ENCODE peak calls at places on chromosome 20, in nine cellular contexts. J is spleen, M is tibial nerve, Q is ovary, B is heart left ventricle, T is A549, A is adrenal gland, C is sigmoid colon, Z is esophagus muscularis mucosa. N is an unnamed sample.

GRCh38 chr20:47857994-47858557 is 72.8 kb upstream of the SULF2 start:
- DNase-seq in J (no peak), M (peak; percentile 16), Q (no peak), B (peak; percentile 44), T (no peak), A (no peak), C (peak; percentile 85), Z (no peak), N (peak; percentile 37)

GRCh38 chr20:64058536-64058935 is 4.5 kb upstream of the TCEA2 start:
- DNase-seq in J (no peak), M (no peak), Q (no peak), B (no peak), T (no peak), A (no peak), C (no peak), Z (no peak), N (no peak)

GRCh38 chr20:47551240-47551639 is 49.6 kb downstream of the NCOA3 start:
- DNase-seq in J (no peak), M (no peak), Q (no peak), B (no peak), T (no peak), A (no peak), C (no peak), Z (no peak), N (no peak)

GRCh38 chr20:48784273-48784641 is 43.5 kb downstream of the PREX1 start:
- DNase-seq in J (no peak), M (no peak), Q (no peak), B (no peak), T (no peak), A (no peak), C (no peak), Z (no peak), N (no peak)

GRCh38 chr20:44810391-44811149 is at the start of gene RIMS4:
- DNase-seq in J (no peak), M (no peak), Q (peak; percentile 48), B (no peak), T (peak; percentile 33), A (peak; percentile 13), C (no peak), Z (no peak), N (no peak)

GRCh38 chr20:48653706-48654051 is 174.1 kb downstream of the PREX1 start:
- DNase-seq in J (no peak), M (no peak), Q (no peak), B (no peak), T (no peak), A (no peak), C (no peak), Z (no peak), N (no peak)

GRCh38 chr20:56690531-56691175 is 61.5 kb downstream of the TFAP2C start:
- DNase-seq in J (no peak), M (no peak), Q (no peak), B (no peak), T (no peak), A (no peak), C (no peak), Z (no peak), N (no peak)

GRCh38 chr20:25000268-25000801 is 7.8 kb upstream of the APMAP start:
- DNase-seq in J (peak; percentile 24), M (peak; percentile 65), Q (peak; percentile 71), B (peak; percentile 86), T (peak; percentile 24), A (peak; percentile 75), C (peak; percentile 91), Z (no peak), N (peak; percentile 97)

GRCh38 chr20:17226410-17227198 is at the start of gene PCSK2:
- DNase-seq in J (peak; percentile 51), M (no peak), Q (peak; percentile 89), B (peak; percentile 32), T (peak; percentile 11), A (peak; percentile 79), C (peak; percentile 63), Z (no peak), N (no peak)

GRCh38 chr20:2130062-2130591 is 28.5 kb downstream of the STK35 start:
- DNase-seq in J (peak; percentile 38), M (no peak), Q (no peak), B (no peak), T (no peak), A (no peak), C (no peak), Z (no peak), N (no peak)

GRCh38 chr20:57325632-57326356 is 3.8 kb upstream of the SPO11 start:
- DNase-seq in J (no peak), M (no peak), Q (no peak), B (no peak), T (no peak), A (no peak), C (no peak), Z (peak; percentile 62), N (no peak)

GRCh38 chr20:32203556-32204484 is 3.7 kb downstream of the PLAGL2 start:
- DNase-seq in J (no peak), M (no peak), Q (no peak), B (no peak), T (no peak), A (no peak), C (no peak), Z (no peak), N (peak; percentile 46)

GRCh38 chr20:62772994-62773858 is 23.0 kb upstream of the MRGBP start:
- DNase-seq in J (peak; percentile 52), M (no peak), Q (no peak), B (peak; percentile 16), T (no peak), A (peak; percentile 73), C (no peak), Z (no peak), N (no peak)

GRCh38 chr20:5136096-5136495 is 9.3 kb downstream of the CDS2 start:
- DNase-seq in J (no peak), M (no peak), Q (no peak), B (no peak), T (no peak), A (no peak), C (no peak), Z (no peak), N (no peak)

GRCh38 chr20:63915471-63915870 is 20.5 kb downstream of the DNAJC5 start:
- DNase-seq in J (no peak), M (no peak), Q (no peak), B (peak; percentile 79), T (no peak), A (peak; percentile 79), C (no peak), Z (no peak), N (no peak)

GRCh38 chr20:64099880-64100565 is 7.3 kb downstream of the NPBWR2 start:
- DNase-seq in J (no peak), M (no peak), Q (no peak), B (peak; percentile 3), T (no peak), A (peak; percentile 81), C (no peak), Z (no peak), N (no peak)

GRCh38 chr20:44614525-44614924 is 32.1 kb downstream of the PKIG start:
- DNase-seq in J (peak; percentile 66), M (no peak), Q (peak; percentile 36), B (peak; percentile 75), T (no peak), A (no peak), C (peak; percentile 85), Z (no peak), N (no peak)

GRCh38 chr20:63844384-63845025 is 13.4 kb upstream of the ZBTB46 start:
- DNase-seq in J (peak; percentile 74), M (no peak), Q (no peak), B (no peak), T (no peak), A (no peak), C (no peak), Z (no peak), N (no peak)

GRCh38 chr20:35454881-35455609 is at the start of gene CEP250:
- DNase-seq in J (peak; percentile 98), M (peak; percentile 87), Q (peak; percentile 96), B (peak; percentile 96), T (peak; percentile 84), A (peak; percentile 97), C (peak; percentile 96), Z (peak; percentile 97), N (peak; percentile 90)
- TF ChIP-seq POLR2A in J (peak; percentile 16), M (no peak), Q (no peak), B (no peak), T (peak; percentile 36), A (no peak), C (peak; percentile 34), Z (no peak), N (peak; percentile 69)

DNA sequence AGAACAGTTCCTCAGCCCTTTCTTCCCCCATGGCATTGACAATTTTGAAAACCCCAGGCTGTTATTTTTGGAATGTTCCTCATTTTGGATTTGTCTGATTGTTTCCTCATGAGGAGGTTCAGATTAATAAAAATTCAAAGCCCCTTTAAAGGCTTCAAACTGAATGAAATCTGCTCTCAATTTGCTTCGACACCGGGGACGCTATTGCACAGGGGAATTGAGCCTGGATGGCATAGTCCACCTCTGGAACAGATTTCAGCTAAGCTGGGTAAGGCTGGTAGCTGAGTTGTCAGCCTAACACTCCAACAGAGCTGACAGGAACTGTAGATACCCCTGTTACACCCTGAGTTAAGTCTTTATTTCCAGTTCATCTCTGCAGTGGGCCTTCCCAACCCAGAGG is 73.4 kb upstream of the PAX1 start:
- DNase-seq in J (no peak), M (no peak), Q (no peak), B (no peak), T (no peak), A (no peak), C (no peak), Z (peak; percentile 50), N (no peak)
- TF ChIP-seq CTCF in J (no peak), M (no peak), Q (no peak), B (no peak), T (no peak), A (no peak), C (no peak), Z (no peak), N (no peak)

GRCh38 chr20:20492521-20493334 is 124.8 kb downstream of the INSM1 start:
- DNase-seq in J (no peak), M (no peak), Q (no peak), B (no peak), T (no peak), A (peak; percentile 64), C (peak; percentile 69), Z (no peak), N (no peak)
- H3K4me3 ChIP-seq in J (no peak overlapping the region), M (no peak overlapping the region), Q (no peak overlapping the region), B (no peak overlapping the region), T (no peak overlapping the region), A (no peak overlapping the region), C (no peak overlapping the region), Z (no peak overlapping the region), N (no peak overlapping the region)

GRCh38 chr20:36120991-36121390 is 33.5 kb upstream of the EPB41L1 start:
- DNase-seq in J (no peak), M (no peak), Q (no peak), B (no peak), T (no peak), A (no peak), C (no peak), Z (no peak), N (no peak)

GRCh38 chr20:36122931-36123288 is 31.6 kb upstream of the EPB41L1 start:
- DNase-seq in J (no peak), M (no peak), Q (no peak), B (no peak), T (no peak), A (no peak), C (no peak), Z (no peak), N (no peak)

GRCh38 chr20:36120241-36120640 is 34.3 kb upstream of the EPB41L1 start:
- DNase-seq in J (no peak), M (no peak), Q (no peak), B (no peak), T (no peak), A (no peak), C (no peak), Z (no peak), N (no peak)

GRCh38 chr20:36119537-36119936 is 35.0 kb upstream of the EPB41L1 start:
- DNase-seq in J (no peak), M (no peak), Q (no peak), B (no peak), T (no peak), A (no peak), C (no peak), Z (no peak), N (no peak)

GRCh38 chr20:36121981-36122930 is 32.3 kb upstream of the EPB41L1 start:
- DNase-seq in J (no peak), M (no peak), Q (no peak), B (no peak), T (no peak), A (no peak), C (no peak), Z (no peak), N (peak; percentile 90)
- TF ChIP-seq POLR2A in J (no peak), M (no peak), Q (no peak), B (no peak), T (no peak), A (no peak), C (no peak), Z (no peak), N (peak; percentile 33)